ENCODE peak calls at places on chromosomes 4 and X, in ten cellular contexts. D, F, H, K, C, I, Y, U, X and R are unnamed samples.

GRCh38 chr4:5746829-5747745 is 36.1 kb downstream of the EVC start:
- DNase-seq in Y (no peak), U (no peak), D (no peak), I (no peak), H (no peak), K (peak; percentile 82), X (no peak), C (no peak), F (no peak), R (no peak)

GRCh38 chr4:56099378-56099786 is 150.6 kb downstream of the CEP135 start:
- DNase-seq in H (no peak), I (no peak), C (no peak), D (no peak), K (no peak), U (no peak), F (no peak), Y (no peak), X (no peak), R (no peak)

GRCh38 chrX:40063555-40063954 is 34.2 kb downstream of the BCOR start:
- DNase-seq in U (no peak), C (no peak), F (no peak), H (no peak), I (no peak), Y (no peak), K (no peak), D (peak; percentile 49), X (no peak), R (no peak)

GRCh38 chrX:113384628-113385027 is 544.0 kb upstream of the AMOT start:
- DNase-seq in D (no peak), C (peak; percentile 53), X (no peak), Y (no peak), H (no peak), U (no peak), K (peak; percentile 85), I (no peak), F (no peak), R (no peak)

GRCh38 chr4:1638873-1639272 is 45.2 kb downstream of the FAM53A start:
- DNase-seq in I (no peak), K (no peak), F (no peak), D (no peak), C (no peak), Y (no peak), U (no peak), H (no peak), X (no peak), R (no peak)

GRCh38 chr4:40262861-40263260 is 66.0 kb downstream of the RHOH start:
- DNase-seq in Y (no peak), I (no peak), C (no peak), K (no peak), D (no peak), H (no peak), X (no peak), F (no peak), U (no peak), R (no peak)

GRCh38 chr4:54187148-54187547 is 41.9 kb upstream of the PDGFRA start:
- DNase-seq in K (no peak), F (no peak), X (no peak), I (no peak), H (no peak), Y (no peak), C (peak; percentile 7), D (no peak), U (no peak), R (no peak)

GRCh38 chrX:102599950-102600579 is 750 bp downstream of the ARMCX5 start:
- DNase-seq in Y (peak; percentile 3), I (no peak), F (no peak), U (no peak), D (no peak), C (no peak), H (no peak), K (peak; percentile 43), X (no peak), R (no peak)

GRCh38 chrX:51894697-51895336 is 1.4 kb downstream of the MAGED1 start:
- DNase-seq in F (peak; percentile 27), U (no peak), H (peak; percentile 25), C (peak; percentile 7), D (peak; percentile 60), K (peak; percentile 52), X (no peak), I (no peak), Y (no peak), R (peak; percentile 2)

GRCh38 chr4:143286733-143287570 is 49.7 kb upstream of the GAB1 start:
- DNase-seq in H (no peak), K (peak; percentile 83), X (no peak), C (no peak), F (no peak), I (no peak), D (no peak), U (no peak), Y (no peak), R (no peak)

GRCh38 chr4:107619065-107619464 is 101.0 kb downstream of the PAPSS1 start:
- DNase-seq in H (no peak), X (no peak), U (no peak), F (no peak), I (no peak), C (peak; percentile 38), K (peak; percentile 90), Y (no peak), D (no peak), R (no peak)

GRCh38 chr4:183747931-183748664 is 89.0 kb downstream of the TRAPPC11 start:
- DNase-seq in D (peak; percentile 56), H (peak; percentile 45), U (no peak), I (no peak), X (no peak), Y (no peak), K (no peak), C (no peak), F (no peak), R (no peak)

GRCh38 chr4:174266416-174266815 is 17.1 kb downstream of the FBXO8 start:
- DNase-seq in U (no peak), C (no peak), D (no peak), K (no peak), H (no peak), I (no peak), F (no peak), X (no peak), Y (no peak), R (no peak)
- H3K4me3 ChIP-seq in U (no peak overlapping the region), C (no peak overlapping the region), D (no peak overlapping the region), K (no peak overlapping the region), H (no peak overlapping the region), I (no peak overlapping the region), F (no peak overlapping the region), X (no peak overlapping the region), Y (no peak overlapping the region), R (no peak overlapping the region)

GRCh38 chrX:150503898-150504219 is 64.6 kb upstream of the MTM1 start:
- DNase-seq in D (peak; percentile 75), Y (no peak), C (no peak), K (no peak), I (no peak), F (no peak), X (peak; percentile 52), H (peak; percentile 64), U (no peak), R (no peak)

GRCh38 chrX:150506486-150506885 is 61.9 kb upstream of the MTM1 start:
- DNase-seq in I (no peak), H (no peak), F (no peak), C (no peak), K (peak; percentile 28), D (peak; percentile 35), U (no peak), X (no peak), Y (no peak), R (no peak)

GRCh38 chrX:150502979-150503897 is 65.2 kb upstream of the MTM1 start:
- DNase-seq in U (no peak), F (no peak), D (peak; percentile 57), X (no peak), Y (no peak), I (no peak), K (no peak), H (no peak), C (no peak), R (no peak)

GRCh38 chrX:150506020-150506419 is 62.4 kb upstream of the MTM1 start:
- DNase-seq in D (no peak), K (no peak), U (no peak), I (no peak), X (no peak), F (no peak), H (no peak), Y (no peak), C (no peak), R (no peak)

DNA sequence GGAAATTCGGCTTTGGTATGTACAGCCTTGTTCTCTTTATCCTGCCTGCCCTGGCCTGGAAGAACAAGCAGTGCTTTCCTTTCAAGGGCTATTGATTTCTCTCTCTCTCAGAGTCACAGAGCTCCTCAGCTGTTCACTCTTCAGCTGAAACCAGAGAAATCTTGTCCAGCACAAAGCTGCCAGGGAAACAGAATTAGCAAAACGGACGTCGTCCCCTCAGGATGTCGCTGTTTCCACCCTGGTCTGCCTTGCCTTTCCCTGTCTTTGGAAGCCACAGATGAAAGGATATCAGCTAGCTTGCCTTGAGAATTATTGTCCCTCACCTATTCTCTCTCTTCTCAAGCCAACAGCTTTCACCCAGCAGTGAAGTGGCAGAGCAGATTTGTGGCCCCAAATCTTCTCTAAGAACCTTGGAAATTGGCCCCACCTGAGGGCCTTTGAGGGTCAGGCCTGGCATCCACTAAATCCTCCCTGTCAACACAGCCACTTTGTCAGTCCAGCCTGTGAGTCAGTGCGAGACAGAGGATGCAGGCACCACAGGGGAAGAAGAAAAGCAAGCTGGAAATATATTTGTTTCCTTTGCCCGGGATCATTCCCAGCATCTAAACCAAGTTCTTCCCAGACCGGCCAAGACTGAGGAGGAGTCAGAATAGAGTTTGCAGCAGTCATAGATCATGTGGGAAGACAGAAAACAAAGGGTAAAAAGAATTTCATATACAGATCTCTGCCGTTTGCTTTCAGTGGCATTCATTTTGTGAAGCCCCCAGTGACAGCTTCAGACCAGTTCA is 63.8 kb upstream of the MTM1 start:
- DNase-seq in H (no peak), Y (no peak), X (no peak), K (peak; percentile 51), D (peak; percentile 43), F (no peak), I (no peak), C (no peak), U (no peak), R (no peak)
- H3K4me1 ChIP-seq in H (peaks cover 4% of the 10 kb centered on the region), Y (no peaks in the 10 kb centered on the region), X (peaks cover 6% of the 10 kb centered on the region), K (peaks cover 30% of the 10 kb centered on the region), D (peaks cover 66% of the 10 kb centered on the region), F (peaks cover 5% of the 10 kb centered on the region), I (peaks cover 39% of the 10 kb centered on the region), C (peaks cover 54% of the 10 kb centered on the region), U (peaks cover 27% of the 10 kb centered on the region), R (no peaks in the 10 kb centered on the region)

GRCh38 chrX:153924149-153924861 is 1.8 kb downstream of the ARHGAP4 start:
- DNase-seq in D (no peak), F (no peak), K (peak; percentile 60), Y (peak; percentile 59), C (no peak), H (no peak), I (no peak), U (no peak), X (no peak), R (peak; percentile 53)
- H3K4me3 ChIP-seq in D (no peak overlapping the region), F (no peak overlapping the region), K (no peak overlapping the region), Y (peak overlapping the region; percentile 70), C (peak overlapping the region; percentile 71), H (peak overlapping the region; percentile 4), I (no peak overlapping the region), U (no peak overlapping the region), X (no peak overlapping the region), R (peak overlapping the region; percentile 85)

GRCh38 chrX:129956145-129956544 is 26.3 kb upstream of the BCORL1 start:
- DNase-seq in H (no peak), D (no peak), U (no peak), C (no peak), K (no peak), X (no peak), Y (no peak), F (no peak), I (no peak), R (no peak)
- H3K4me1 ChIP-seq in H (no peaks in the 10 kb centered on the region), D (peaks cover 15% of the 10 kb centered on the region), U (peaks cover 23% of the 10 kb centered on the region), C (peaks cover 15% of the 10 kb centered on the region), K (no peaks in the 10 kb centered on the region), X (peaks cover 6% of the 10 kb centered on the region), Y (peaks cover 4% of the 10 kb centered on the region), F (no peaks in the 10 kb centered on the region), I (peaks cover 5% of the 10 kb centered on the region), R (peaks cover 17% of the 10 kb centered on the region)